ENCODE peak calls at places on chromosome X, in five cellular contexts. Y, J, R, K and A are unnamed samples.

GRCh38 chrX:132858018-132858417 is 100.4 kb downstream of the HS6ST2 start:
- DNase-seq in J (no peak), K (no peak), R (no peak), Y (peak; percentile 54), A (no peak)

GRCh38 chrX:13651150-13651549 is 1.8 kb upstream of the TCEANC start:
- DNase-seq in K (no peak), Y (no peak), J (no peak), R (no peak), A (no peak)

GRCh38 chrX:68455151-68455510 is 21.8 kb upstream of the OPHN1 start:
- DNase-seq in K (no peak), R (no peak), Y (no peak), J (no peak), A (no peak)

GRCh38 chrX:21639775-21640174 is 18.4 kb downstream of the KLHL34 start:
- DNase-seq in K (no peak), Y (no peak), R (no peak), J (no peak), A (no peak)

GRCh38 chrX:96407981-96408380 is 276.7 kb upstream of the DIAPH2 start:
- DNase-seq in J (no peak), R (no peak), Y (no peak), K (no peak), A (no peak)

GRCh38 chrX:153526801-153527599 is 9.6 kb downstream of the ATP2B3 start:
- DNase-seq in K (no peak), R (no peak), J (no peak), Y (no peak), A (no peak)

GRCh38 chrX:80648023-80648422 is 161.7 kb downstream of the BRWD3 start:
- DNase-seq in J (no peak), Y (peak; percentile 11), K (no peak), R (no peak), A (peak; percentile 0)

GRCh38 chrX:68826113-68826980 is 2.5 kb upstream of the EFNB1 start:
- DNase-seq in Y (no peak), J (no peak), K (no peak), R (no peak), A (no peak)

GRCh38 chrX:118153270-118153669 is 36.7 kb upstream of the KLHL13 start:
- DNase-seq in J (no peak), Y (no peak), R (no peak), K (no peak), A (no peak)

GRCh38 chrX:21926527-21927278 is 13.8 kb upstream of the SMS start:
- DNase-seq in J (peak; percentile 95), Y (peak; percentile 84), K (no peak), R (no peak), A (peak; percentile 45)

GRCh38 chrX:153620576-153620975 is 21.6 kb upstream of the CCNQ start:
- DNase-seq in K (no peak), Y (no peak), J (peak; percentile 48), R (no peak), A (no peak)

GRCh38 chrX:107775000-107775733 is 420 bp downstream of the TSC22D3 start:
- DNase-seq in R (no peak), Y (no peak), J (no peak), K (peak; percentile 9), A (no peak)

GRCh38 chrX:81168391-81168790 is 33.3 kb downstream of the HMGN5 start:
- DNase-seq in Y (no peak), R (no peak), K (no peak), J (no peak), A (peak; percentile 8)

GRCh38 chrX:51440365-51440764 is 56.0 kb downstream of the NUDT11 start:
- DNase-seq in J (no peak), Y (no peak), K (no peak), R (no peak), A (no peak)

GRCh38 chrX:101407748-101408529 is at the start of the genes GLA and HNRNPH2:
- DNase-seq in R (peak; percentile 94), J (peak; percentile 97), Y (peak; percentile 96), K (peak; percentile 97), A (peak; percentile 97)

GRCh38 chrX:78024349-78025108 is 55.1 kb upstream of the PGAM4 start:
- DNase-seq in K (peak; percentile 79), R (peak; percentile 40), J (peak; percentile 23), Y (peak; percentile 42), A (peak; percentile 44)

GRCh38 chrX:105126201-105126600 is 94.3 kb downstream of the TEX13A start:
- DNase-seq in Y (no peak), K (no peak), J (peak; percentile 58), R (no peak), A (no peak)

GRCh38 chrX:78514852-78515251 is 144.3 kb downstream of the RTL3 start:
- DNase-seq in K (no peak), R (no peak), J (peak; percentile 37), Y (no peak), A (peak; percentile 9)

GRCh38 chrX:47047989-47048388 is 30.3 kb upstream of the RGN start:
- DNase-seq in R (peak; percentile 82), J (no peak), K (no peak), Y (no peak), A (no peak)

GRCh38 chrX:54931107-54931506 is 10.5 kb downstream of the TRO start:
- DNase-seq in K (no peak), Y (no peak), J (no peak), R (no peak), A (no peak)

GRCh38 chrX:150365051-150365952 is 2.2 kb downstream of the MAMLD1 start:
- DNase-seq in J (peak; percentile 42), K (peak; percentile 55), R (no peak), Y (peak; percentile 79), A (no peak)

GRCh38 chrX:7169627-7170026 is 21.7 kb upstream of the PUDP start:
- DNase-seq in R (no peak), K (no peak), Y (no peak), J (no peak), A (no peak)

GRCh38 chrX:7168366-7168765 is 20.4 kb upstream of the PUDP start:
- DNase-seq in K (no peak), Y (no peak), R (no peak), J (no peak), A (no peak)

DNA sequence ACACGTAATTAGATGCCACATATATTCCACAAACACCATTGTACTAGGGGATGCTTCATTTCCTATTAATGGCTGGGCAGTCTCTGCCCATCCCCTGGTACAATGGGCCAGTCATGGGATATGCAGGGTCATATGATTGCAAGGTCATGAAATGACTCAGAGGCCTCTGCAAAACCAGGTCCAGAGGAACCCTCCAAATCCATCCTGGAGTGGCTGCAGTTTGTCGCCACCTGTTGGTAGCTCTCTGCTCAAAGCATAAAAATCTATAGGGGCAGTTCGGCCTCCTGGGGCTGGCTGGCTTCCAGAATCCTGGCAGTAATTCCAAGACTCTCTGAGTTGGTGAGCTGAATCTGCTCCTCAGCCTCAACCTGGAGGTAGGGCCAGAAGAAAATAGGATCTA is 22.9 kb upstream of the PUDP start:
- DNase-seq in J (no peak), K (peak; percentile 28), Y (peak; percentile 33), R (peak; percentile 44), A (peak; percentile 13)
- TF ChIP-seq CTCF in J (peak; percentile 49), K (no peak), Y (peak; percentile 49), R (peak; percentile 20), A (peak; percentile 11)

GRCh38 chrX:48713847-48714246 is 17.3 kb downstream of the SUV39H1 start:
- DNase-seq in K (no peak), J (no peak), R (no peak), Y (no peak), A (no peak)
- H3K4me3 ChIP-seq in K (no peak overlapping the region), J (no peak overlapping the region), R (no peak overlapping the region), Y (no peak overlapping the region), A (no peak overlapping the region)

DNA sequence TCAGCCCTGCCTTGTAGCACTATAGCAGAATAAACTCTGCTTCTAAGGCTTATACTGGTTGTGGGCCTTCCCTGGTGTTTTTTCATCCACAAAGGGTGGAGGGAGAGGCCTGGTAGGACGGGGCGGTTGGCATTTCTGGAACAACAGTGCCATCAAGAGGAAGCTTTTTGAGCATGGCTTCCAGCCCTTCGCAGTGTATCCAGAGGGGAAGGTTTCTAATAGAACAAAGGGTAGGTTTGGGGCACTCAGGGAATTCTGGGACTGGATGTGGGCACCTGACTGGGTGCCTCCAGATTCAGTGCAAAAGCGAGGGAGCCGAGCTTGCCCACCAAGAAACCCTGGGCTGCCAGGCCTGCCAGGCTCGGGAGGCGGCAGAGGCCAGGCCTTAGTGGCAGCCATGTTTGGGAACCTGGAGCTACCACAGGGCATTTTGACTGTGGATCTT is 229.6 kb upstream of the AGTR2 start:
- DNase-seq in R (no peak), K (peak; percentile 84), Y (peak; percentile 74), J (peak; percentile 74), A (peak; percentile 56)
- TF ChIP-seq CTCF in R (no peak), K (no peak), Y (peak; percentile 48), J (peak; percentile 56), A (peak; percentile 14)

DNA sequence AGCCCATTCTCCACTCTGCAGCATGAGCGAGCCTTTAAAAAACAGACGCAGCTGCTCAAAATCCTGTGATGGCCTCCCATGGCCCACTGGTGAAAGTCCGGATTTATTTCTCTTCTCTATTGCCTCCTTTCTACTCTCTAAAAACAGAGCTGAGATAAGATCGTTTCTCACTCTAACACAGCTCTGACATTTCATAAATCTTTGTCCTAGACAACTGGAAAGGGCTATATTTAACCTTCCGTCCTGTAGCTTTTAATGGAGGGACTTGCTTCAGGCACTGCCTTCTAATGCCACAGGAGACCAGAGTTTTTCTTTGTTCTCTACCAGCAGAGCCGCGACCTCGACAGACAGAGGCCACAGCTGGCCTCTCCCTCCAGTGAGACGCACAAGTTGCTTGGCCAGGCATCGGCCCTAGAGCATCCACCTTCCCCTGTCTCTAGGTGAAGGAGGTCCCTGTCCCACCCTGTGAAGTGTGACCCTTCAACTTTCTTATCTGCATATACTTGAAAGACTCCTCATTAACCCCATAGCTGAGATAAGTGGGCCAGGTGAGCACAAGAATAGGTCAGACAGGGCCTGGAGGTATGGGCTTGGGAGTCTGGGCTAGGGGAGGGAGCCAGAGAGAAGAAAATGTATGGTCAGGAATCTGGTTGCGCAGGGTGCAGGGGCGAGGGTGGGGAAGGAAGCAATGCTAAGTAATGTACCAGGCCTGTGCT is 50.0 kb downstream of the RTL5 start:
- DNase-seq in Y (no peak), K (no peak), R (peak; percentile 83), J (no peak), A (no peak)
- H3K4me3 ChIP-seq in Y (no peak overlapping the region), K (no peak overlapping the region), R (no peak overlapping the region), J (no peak overlapping the region), A (no peak overlapping the region)